ENCODE peak calls at places on chromosomes 4 and X, in four cellular contexts. One of them, this sample, is unnamed.

GRCh38 chrX:98067611-98068010 is 1183.9 kb downstream of the RPA4 start:
- DNase-seq in K562: no peak
- DNase-seq in HEK293T: no peak
- DNase-seq in HepG2: no peak
- DNase-seq in this sample: no peak

GRCh38 chr4:26857278-26858034 is 3.2 kb upstream of the STIM2 start:
- DNase-seq in K562: peak; percentile 91
- DNase-seq in HepG2: peak; percentile 58
- DNase-seq in HEK293T: peak; percentile 68
- DNase-seq in this sample: peak; percentile 53

GRCh38 chrX:28981952-28982351 is 394.7 kb downstream of the IL1RAPL1 start:
- DNase-seq in HEK293T: no peak
- DNase-seq in K562: no peak
- DNase-seq in HepG2: no peak
- DNase-seq in this sample: no peak

GRCh38 chrX:87518504-87518903 is 902 bp downstream of the KLHL4 start:
- DNase-seq in HepG2: no peak
- DNase-seq in K562: no peak
- DNase-seq in HEK293T: no peak
- DNase-seq in this sample: no peak

GRCh38 chr4:144645102-144645469 is 870 bp upstream of the HHIP start:
- DNase-seq in HEK293T: no peak
- DNase-seq in HepG2: no peak
- DNase-seq in K562: no peak
- DNase-seq in this sample: no peak

GRCh38 chrX:130385520-130385919 is at the start of gene GPR119:
- DNase-seq in HEK293T: no peak
- DNase-seq in HepG2: no peak
- DNase-seq in K562: no peak
- DNase-seq in this sample: no peak

GRCh38 chr4:70624226-70624793 is 4.2 kb upstream of the ENAM start:
- DNase-seq in HEK293T: no peak
- DNase-seq in HepG2: no peak
- DNase-seq in K562: no peak
- DNase-seq in this sample: no peak

GRCh38 chr4:88443486-88443885 is 13.4 kb upstream of the HERC5 start:
- DNase-seq in HepG2: no peak
- DNase-seq in K562: no peak
- DNase-seq in HEK293T: no peak
- DNase-seq in this sample: no peak

GRCh38 chrX:10190367-10190766 is 33.6 kb downstream of the CLCN4 start:
- DNase-seq in K562: peak; percentile 51
- DNase-seq in HepG2: peak; percentile 72
- DNase-seq in HEK293T: peak; percentile 51
- DNase-seq in this sample: no peak

GRCh38 chr4:67204441-67204840 is 340.9 kb downstream of the CENPC start:
- DNase-seq in K562: no peak
- DNase-seq in HepG2: no peak
- DNase-seq in HEK293T: peak; percentile 51
- DNase-seq in this sample: no peak

GRCh38 chr4:40247350-40247749 is 50.5 kb downstream of the RHOH start:
- DNase-seq in HepG2: no peak
- DNase-seq in HEK293T: no peak
- DNase-seq in K562: no peak
- DNase-seq in this sample: no peak

GRCh38 chrX:141936080-141936479 is 32.4 kb downstream of the MAGEC1 start:
- DNase-seq in HEK293T: no peak
- DNase-seq in HepG2: no peak
- DNase-seq in K562: no peak
- DNase-seq in this sample: no peak

GRCh38 chr4:99104153-99104552 is 15.6 kb upstream of the ADH5 start:
- DNase-seq in HEK293T: no peak
- DNase-seq in HepG2: no peak
- DNase-seq in K562: no peak
- DNase-seq in this sample: no peak
- TF ChIP-seq TARDBP in HEK293T: no peak
- TF ChIP-seq TARDBP in HepG2: no peak
- TF ChIP-seq TARDBP in K562: no peak
- TF ChIP-seq TARDBP in this sample: no peak

GRCh38 chr4:123941306-123941705 is 544.7 kb downstream of the SPRY1 start:
- DNase-seq in HEK293T: no peak
- DNase-seq in K562: no peak
- DNase-seq in HepG2: no peak
- DNase-seq in this sample: no peak

GRCh38 chr4:123945301-123945700 is 548.7 kb downstream of the SPRY1 start:
- DNase-seq in HEK293T: no peak
- DNase-seq in HepG2: no peak
- DNase-seq in K562: no peak
- DNase-seq in this sample: no peak

GRCh38 chr4:123939621-123940020 is 543.0 kb downstream of the SPRY1 start:
- DNase-seq in HepG2: no peak
- DNase-seq in K562: no peak
- DNase-seq in HEK293T: peak; percentile 10
- DNase-seq in this sample: no peak

GRCh38 chr4:123940604-123941003 is 544.0 kb downstream of the SPRY1 start:
- DNase-seq in HEK293T: no peak
- DNase-seq in HepG2: no peak
- DNase-seq in K562: no peak
- DNase-seq in this sample: no peak

GRCh38 chr4:123943976-123944375 is 547.4 kb downstream of the SPRY1 start:
- DNase-seq in HepG2: no peak
- DNase-seq in HEK293T: no peak
- DNase-seq in K562: no peak
- DNase-seq in this sample: no peak
- TF ChIP-seq TARDBP in HepG2: no peak
- TF ChIP-seq TARDBP in HEK293T: no peak
- TF ChIP-seq TARDBP in K562: no peak
- TF ChIP-seq TARDBP in this sample: no peak

DNA sequence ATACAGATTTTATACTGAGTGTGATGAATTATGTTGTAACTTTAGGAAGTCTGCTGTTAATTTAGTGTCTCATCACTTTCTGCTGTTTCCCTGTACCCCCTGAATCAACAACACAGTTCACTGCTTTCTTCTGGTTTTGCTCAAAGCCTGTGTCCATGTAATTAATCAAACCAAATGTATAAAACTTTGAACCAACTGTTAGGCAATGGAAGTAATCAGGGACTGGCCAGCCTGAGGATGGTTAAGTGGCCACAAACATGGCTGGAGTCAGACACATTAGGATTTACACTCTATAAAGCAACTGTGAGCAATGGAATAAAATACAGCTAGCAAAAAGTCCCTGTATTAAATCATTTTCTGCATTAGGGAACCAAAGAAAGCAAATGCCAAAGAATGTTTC is 42.6 kb downstream of the CXCL1 start:
- DNase-seq in HEK293T: no peak
- DNase-seq in HepG2: no peak
- DNase-seq in K562: no peak
- DNase-seq in this sample: no peak
- TF ChIP-seq TARDBP in HEK293T: no peak
- TF ChIP-seq TARDBP in HepG2: no peak
- TF ChIP-seq TARDBP in K562: no peak
- TF ChIP-seq TARDBP in this sample: no peak

DNA sequence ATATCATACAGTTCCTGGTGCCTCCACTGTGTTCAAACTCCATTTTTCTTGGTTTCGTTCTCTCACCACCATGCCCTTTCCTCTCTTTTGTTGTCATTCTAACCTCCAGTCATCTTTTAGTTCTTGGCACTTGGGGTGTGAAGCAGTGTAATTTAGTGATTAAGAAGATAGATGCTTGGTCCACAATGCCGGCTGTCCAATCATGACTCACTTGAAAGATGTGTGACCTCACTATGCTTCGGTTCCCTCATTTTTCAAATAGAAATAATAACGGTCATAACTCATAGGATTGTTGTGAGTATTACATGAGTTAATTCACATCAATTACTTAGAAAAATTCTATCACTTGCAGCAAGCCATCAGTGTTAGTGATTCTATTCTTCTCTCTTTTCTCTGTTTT is 327.8 kb downstream of the ADGRL3 start:
- DNase-seq in K562: no peak
- DNase-seq in HEK293T: no peak
- DNase-seq in HepG2: no peak
- DNase-seq in this sample: no peak
- TF ChIP-seq TARDBP in K562: no peak
- TF ChIP-seq TARDBP in HEK293T: no peak
- TF ChIP-seq TARDBP in HepG2: no peak
- TF ChIP-seq TARDBP in this sample: no peak